ENCODE peak calls at places on chromosomes 4 and X, in nine cellular contexts. One of them, this sample, is unnamed.

GRCh38 chrX:156001667-156002021 is 4.1 kb downstream of the IL9R start:
- DNase-seq in dorsolateral prefrontal cortex: no peak
- DNase-seq in tibial nerve: no peak
- DNase-seq in lower lobe of right lung: no peak
- DNase-seq in mesendoderm: no peak
- DNase-seq in CD4-positive, alpha-beta memory T cell: peak
- DNase-seq in CD8-positive, alpha-beta T cell: no peak
- DNase-seq in fibroblast of lung: no peak
- DNase-seq in aorta: no peak
- DNase-seq in this sample: no peak

GRCh38 chr4:52751349-52751911 is at the start of gene ERVMER34-1:
- DNase-seq in CD4-positive, alpha-beta memory T cell: no peak
- DNase-seq in mesendoderm: peak
- DNase-seq in dorsolateral prefrontal cortex: peak
- DNase-seq in CD8-positive, alpha-beta T cell: no peak
- DNase-seq in aorta: peak
- DNase-seq in lower lobe of right lung: peak
- DNase-seq in tibial nerve: peak
- DNase-seq in fibroblast of lung: peak
- DNase-seq in this sample: peak

GRCh38 chr4:125010776-125011503 is 298.4 kb upstream of the ANKRD50 start:
- DNase-seq in mesendoderm: peak
- DNase-seq in CD8-positive, alpha-beta T cell: no peak
- DNase-seq in aorta: no peak
- DNase-seq in lower lobe of right lung: no peak
- DNase-seq in tibial nerve: no peak
- DNase-seq in CD4-positive, alpha-beta memory T cell: no peak
- DNase-seq in dorsolateral prefrontal cortex: no peak
- DNase-seq in fibroblast of lung: peak
- DNase-seq in this sample: peak

GRCh38 chr4:139841464-139842195 is 176.0 kb downstream of the MGST2 start:
- DNase-seq in tibial nerve: no peak
- DNase-seq in mesendoderm: peak
- DNase-seq in CD8-positive, alpha-beta T cell: peak
- DNase-seq in fibroblast of lung: no peak
- DNase-seq in lower lobe of right lung: no peak
- DNase-seq in dorsolateral prefrontal cortex: no peak
- DNase-seq in aorta: no peak
- DNase-seq in CD4-positive, alpha-beta memory T cell: no peak
- DNase-seq in this sample: no peak

GRCh38 chr4:183908284-183908683 is 3.2 kb downstream of the STOX2 start:
- DNase-seq in mesendoderm: no peak
- DNase-seq in tibial nerve: no peak
- DNase-seq in fibroblast of lung: no peak
- DNase-seq in lower lobe of right lung: no peak
- DNase-seq in CD8-positive, alpha-beta T cell: no peak
- DNase-seq in aorta: no peak
- DNase-seq in CD4-positive, alpha-beta memory T cell: no peak
- DNase-seq in dorsolateral prefrontal cortex: no peak
- DNase-seq in this sample: no peak

GRCh38 chrX:1316527-1316926 is 20.1 kb upstream of the IL3RA start:
- DNase-seq in CD8-positive, alpha-beta T cell: no peak
- DNase-seq in tibial nerve: peak
- DNase-seq in fibroblast of lung: no peak
- DNase-seq in dorsolateral prefrontal cortex: peak
- DNase-seq in aorta: peak
- DNase-seq in lower lobe of right lung: peak
- DNase-seq in mesendoderm: no peak
- DNase-seq in CD4-positive, alpha-beta memory T cell: no peak
- DNase-seq in this sample: no peak

GRCh38 chr4:40372651-40373050 is 37.5 kb downstream of the CHRNA9 start:
- DNase-seq in lower lobe of right lung: no peak
- DNase-seq in tibial nerve: no peak
- DNase-seq in CD4-positive, alpha-beta memory T cell: no peak
- DNase-seq in CD8-positive, alpha-beta T cell: no peak
- DNase-seq in dorsolateral prefrontal cortex: no peak
- DNase-seq in fibroblast of lung: no peak
- DNase-seq in mesendoderm: no peak
- DNase-seq in aorta: no peak
- DNase-seq in this sample: no peak

GRCh38 chr4:56876264-56876663 is 31.4 kb upstream of the REST start:
- DNase-seq in CD4-positive, alpha-beta memory T cell: no peak
- DNase-seq in dorsolateral prefrontal cortex: no peak
- DNase-seq in tibial nerve: no peak
- DNase-seq in CD8-positive, alpha-beta T cell: no peak
- DNase-seq in aorta: no peak
- DNase-seq in mesendoderm: no peak
- DNase-seq in lower lobe of right lung: no peak
- DNase-seq in fibroblast of lung: no peak
- DNase-seq in this sample: no peak

GRCh38 chr4:138609943-138610350 is 367.8 kb upstream of the SLC7A11 start:
- DNase-seq in dorsolateral prefrontal cortex: peak
- DNase-seq in fibroblast of lung: peak
- DNase-seq in lower lobe of right lung: no peak
- DNase-seq in CD4-positive, alpha-beta memory T cell: no peak
- DNase-seq in aorta: peak
- DNase-seq in CD8-positive, alpha-beta T cell: no peak
- DNase-seq in tibial nerve: no peak
- DNase-seq in mesendoderm: no peak
- DNase-seq in this sample: no peak

GRCh38 chrX:154719132-154719675 is 31.7 kb downstream of the GAB3 start:
- DNase-seq in dorsolateral prefrontal cortex: no peak
- DNase-seq in lower lobe of right lung: no peak
- DNase-seq in CD4-positive, alpha-beta memory T cell: peak
- DNase-seq in fibroblast of lung: peak
- DNase-seq in aorta: no peak
- DNase-seq in tibial nerve: no peak
- DNase-seq in mesendoderm: no peak
- DNase-seq in CD8-positive, alpha-beta T cell: no peak
- DNase-seq in this sample: no peak

GRCh38 chr4:41538017-41538733 is at the start of gene LIMCH1:
- DNase-seq in fibroblast of lung: peak
- DNase-seq in lower lobe of right lung: peak
- DNase-seq in tibial nerve: peak
- DNase-seq in CD8-positive, alpha-beta T cell: no peak
- DNase-seq in mesendoderm: peak
- DNase-seq in CD4-positive, alpha-beta memory T cell: no peak
- DNase-seq in dorsolateral prefrontal cortex: no peak
- DNase-seq in aorta: peak
- DNase-seq in this sample: peak

GRCh38 chr4:819401-820229 is 6.3 kb downstream of the CPLX1 start:
- DNase-seq in dorsolateral prefrontal cortex: no peak
- DNase-seq in fibroblast of lung: no peak
- DNase-seq in aorta: no peak
- DNase-seq in CD4-positive, alpha-beta memory T cell: no peak
- DNase-seq in tibial nerve: no peak
- DNase-seq in mesendoderm: no peak
- DNase-seq in lower lobe of right lung: no peak
- DNase-seq in CD8-positive, alpha-beta T cell: no peak
- DNase-seq in this sample: peak

GRCh38 chr4:821631-822030 is 4.3 kb downstream of the CPLX1 start:
- DNase-seq in mesendoderm: no peak
- DNase-seq in lower lobe of right lung: no peak
- DNase-seq in dorsolateral prefrontal cortex: no peak
- DNase-seq in CD4-positive, alpha-beta memory T cell: no peak
- DNase-seq in aorta: no peak
- DNase-seq in fibroblast of lung: no peak
- DNase-seq in tibial nerve: no peak
- DNase-seq in CD8-positive, alpha-beta T cell: no peak
- DNase-seq in this sample: peak

GRCh38 chr4:822361-823092 is 3.4 kb downstream of the CPLX1 start:
- DNase-seq in CD8-positive, alpha-beta T cell: no peak
- DNase-seq in aorta: no peak
- DNase-seq in mesendoderm: no peak
- DNase-seq in fibroblast of lung: no peak
- DNase-seq in CD4-positive, alpha-beta memory T cell: no peak
- DNase-seq in tibial nerve: no peak
- DNase-seq in lower lobe of right lung: no peak
- DNase-seq in dorsolateral prefrontal cortex: no peak
- DNase-seq in this sample: peak

GRCh38 chr4:820230-821172 is 5.4 kb downstream of the CPLX1 start:
- DNase-seq in lower lobe of right lung: no peak
- DNase-seq in tibial nerve: no peak
- DNase-seq in dorsolateral prefrontal cortex: no peak
- DNase-seq in fibroblast of lung: no peak
- DNase-seq in CD8-positive, alpha-beta T cell: no peak
- DNase-seq in CD4-positive, alpha-beta memory T cell: no peak
- DNase-seq in mesendoderm: no peak
- DNase-seq in aorta: no peak
- DNase-seq in this sample: peak

GRCh38 chr4:821181-821591 is 4.7 kb downstream of the CPLX1 start:
- DNase-seq in dorsolateral prefrontal cortex: no peak
- DNase-seq in CD4-positive, alpha-beta memory T cell: no peak
- DNase-seq in tibial nerve: no peak
- DNase-seq in mesendoderm: no peak
- DNase-seq in fibroblast of lung: no peak
- DNase-seq in lower lobe of right lung: no peak
- DNase-seq in CD8-positive, alpha-beta T cell: no peak
- DNase-seq in aorta: no peak
- DNase-seq in this sample: peak
- H3K27ac ChIP-seq in dorsolateral prefrontal cortex: no peak
- H3K27ac ChIP-seq in CD4-positive, alpha-beta memory T cell: no peak
- H3K27ac ChIP-seq in tibial nerve: no peak
- H3K27ac ChIP-seq in mesendoderm: no peak
- H3K27ac ChIP-seq in fibroblast of lung: no peak
- H3K27ac ChIP-seq in lower lobe of right lung: no peak
- H3K27ac ChIP-seq in CD8-positive, alpha-beta T cell: no peak
- H3K27ac ChIP-seq in aorta: no peak
- H3K27ac ChIP-seq in this sample: no peak

GRCh38 chr4:5993063-5993745 is 25.0 kb downstream of the C4orf50 start:
- DNase-seq in CD4-positive, alpha-beta memory T cell: no peak
- DNase-seq in lower lobe of right lung: no peak
- DNase-seq in fibroblast of lung: no peak
- DNase-seq in dorsolateral prefrontal cortex: no peak
- DNase-seq in aorta: no peak
- DNase-seq in tibial nerve: no peak
- DNase-seq in mesendoderm: no peak
- DNase-seq in CD8-positive, alpha-beta T cell: no peak
- DNase-seq in this sample: peak
- H3K27ac ChIP-seq in CD4-positive, alpha-beta memory T cell: no peak
- H3K27ac ChIP-seq in lower lobe of right lung: no peak
- H3K27ac ChIP-seq in fibroblast of lung: no peak
- H3K27ac ChIP-seq in dorsolateral prefrontal cortex: no peak
- H3K27ac ChIP-seq in aorta: no peak
- H3K27ac ChIP-seq in tibial nerve: no peak
- H3K27ac ChIP-seq in mesendoderm: no peak
- H3K27ac ChIP-seq in CD8-positive, alpha-beta T cell: no peak
- H3K27ac ChIP-seq in this sample: no peak

DNA sequence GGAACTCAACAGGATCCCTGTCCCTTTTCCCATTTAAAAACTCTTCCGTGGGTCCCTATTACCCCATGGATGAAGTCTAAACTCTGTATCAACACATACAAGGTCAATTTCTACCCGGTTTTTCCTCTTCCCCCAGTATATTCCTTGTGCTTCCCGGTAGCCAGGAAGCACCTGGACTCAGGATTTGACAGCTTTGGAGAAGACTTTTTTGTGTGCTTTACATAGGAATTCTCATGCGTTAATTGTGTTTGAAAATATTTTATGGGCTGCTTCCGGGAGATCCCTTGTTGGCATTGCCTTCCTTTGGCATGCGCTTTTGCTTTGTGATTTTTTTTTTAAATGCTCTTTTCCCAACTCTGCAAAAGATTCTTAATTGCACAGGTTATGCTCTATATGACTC is 7.2 kb downstream of the SMS start:
- DNase-seq in fibroblast of lung: no peak
- DNase-seq in mesendoderm: no peak
- DNase-seq in CD8-positive, alpha-beta T cell: no peak
- DNase-seq in tibial nerve: no peak
- DNase-seq in CD4-positive, alpha-beta memory T cell: no peak
- DNase-seq in lower lobe of right lung: no peak
- DNase-seq in dorsolateral prefrontal cortex: no peak
- DNase-seq in aorta: no peak
- DNase-seq in this sample: peak
- H3K27ac ChIP-seq in fibroblast of lung: peak
- H3K27ac ChIP-seq in mesendoderm: peak
- H3K27ac ChIP-seq in CD8-positive, alpha-beta T cell: no peak
- H3K27ac ChIP-seq in tibial nerve: no peak
- H3K27ac ChIP-seq in CD4-positive, alpha-beta memory T cell: no peak
- H3K27ac ChIP-seq in lower lobe of right lung: no peak
- H3K27ac ChIP-seq in dorsolateral prefrontal cortex: no peak
- H3K27ac ChIP-seq in aorta: no peak
- H3K27ac ChIP-seq in this sample: peak

DNA sequence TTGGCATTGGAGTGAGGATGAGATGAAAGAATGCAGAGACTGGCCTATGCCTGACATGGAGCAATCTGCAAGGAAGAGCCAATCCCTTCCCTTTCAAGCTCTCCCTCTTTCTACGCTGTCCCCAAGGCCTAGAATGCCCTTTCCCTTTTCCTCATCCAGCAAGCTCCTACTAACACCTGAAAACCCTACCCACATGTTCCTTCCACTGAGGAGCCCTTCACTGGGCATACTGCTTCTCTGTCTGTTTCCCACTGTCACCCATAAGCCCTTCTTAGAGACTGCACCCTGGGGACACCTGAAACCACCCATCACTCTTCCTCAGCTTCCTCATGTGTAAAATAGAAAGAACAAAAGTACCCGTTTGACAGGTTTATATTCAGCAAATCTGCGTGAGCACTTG is 249.6 kb upstream of the PSAPL1 start:
- DNase-seq in aorta: no peak
- DNase-seq in tibial nerve: no peak
- DNase-seq in lower lobe of right lung: no peak
- DNase-seq in CD8-positive, alpha-beta T cell: no peak
- DNase-seq in dorsolateral prefrontal cortex: no peak
- DNase-seq in CD4-positive, alpha-beta memory T cell: no peak
- DNase-seq in fibroblast of lung: no peak
- DNase-seq in mesendoderm: no peak
- DNase-seq in this sample: no peak
- H3K27ac ChIP-seq in aorta: no peak
- H3K27ac ChIP-seq in tibial nerve: no peak
- H3K27ac ChIP-seq in lower lobe of right lung: no peak
- H3K27ac ChIP-seq in CD8-positive, alpha-beta T cell: no peak
- H3K27ac ChIP-seq in dorsolateral prefrontal cortex: no peak
- H3K27ac ChIP-seq in CD4-positive, alpha-beta memory T cell: no peak
- H3K27ac ChIP-seq in fibroblast of lung: no peak
- H3K27ac ChIP-seq in mesendoderm: no peak
- H3K27ac ChIP-seq in this sample: no peak

DNA sequence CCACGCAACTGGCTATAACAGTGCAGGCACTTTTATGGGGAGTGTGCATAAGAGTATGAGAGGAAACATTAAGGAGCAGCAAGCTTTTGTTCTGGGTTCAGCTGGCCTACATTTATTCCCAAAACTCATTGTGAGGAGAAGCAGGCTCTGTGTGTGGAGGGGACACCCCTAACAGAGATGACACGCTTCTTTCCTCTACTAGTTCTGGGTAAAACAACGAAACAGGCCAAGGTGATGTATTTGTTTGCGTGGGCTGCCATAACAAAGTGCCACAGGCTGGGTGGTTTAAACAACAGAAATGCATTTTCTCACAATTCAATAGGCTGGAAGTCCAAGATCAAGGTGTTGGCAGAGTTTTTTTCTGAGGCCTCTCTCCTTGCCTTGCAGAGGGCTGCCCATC is 488.6 kb downstream of the MID1IP1 start:
- DNase-seq in tibial nerve: no peak
- DNase-seq in dorsolateral prefrontal cortex: no peak
- DNase-seq in fibroblast of lung: no peak
- DNase-seq in CD8-positive, alpha-beta T cell: no peak
- DNase-seq in mesendoderm: no peak
- DNase-seq in CD4-positive, alpha-beta memory T cell: no peak
- DNase-seq in lower lobe of right lung: no peak
- DNase-seq in aorta: no peak
- DNase-seq in this sample: no peak
- H3K27ac ChIP-seq in tibial nerve: no peak
- H3K27ac ChIP-seq in dorsolateral prefrontal cortex: no peak
- H3K27ac ChIP-seq in fibroblast of lung: no peak
- H3K27ac ChIP-seq in CD8-positive, alpha-beta T cell: no peak
- H3K27ac ChIP-seq in mesendoderm: no peak
- H3K27ac ChIP-seq in CD4-positive, alpha-beta memory T cell: no peak
- H3K27ac ChIP-seq in lower lobe of right lung: no peak
- H3K27ac ChIP-seq in aorta: no peak
- H3K27ac ChIP-seq in this sample: no peak